ENCODE peak calls at places on chromosomes 7 and 10, in ten cellular contexts. One of them, this sample, is unnamed.

GRCh38 chr7:69078997-69079769 is 519.1 kb upstream of the AUTS2 start:
- DNase-seq in brain microvascular endothelial cell: no peak
- DNase-seq in GM04503: peak; percentile 49
- DNase-seq in stimulated activated CD4-positive, alpha-beta T cell treated with anti-CD3 and anti-CD28 coated beads, Interleukin-1b, Interleukin-23, amount 100 ng/mL, for 24 hours: no peak
- DNase-seq in RPMI7951: no peak
- DNase-seq in NCI-H1436 treated with DMSO at 0.1 percent for 48 hours: no peak
- DNase-seq in uterus: no peak
- DNase-seq in activated naive CD4-positive, alpha-beta T cell treated with anti-CD3 and anti-CD28 coated beads, Interleukin-2, amount 10 ng/mL, durations not matched to agents 7 days and 5 days: no peak
- DNase-seq in activated T-cell treated with anti-CD3 and anti-CD28 coated beads, Interleukin-2, amount 50 U/mL, for 4 hours: no peak
- DNase-seq in stimulated activated CD8-positive, alpha-beta memory T cell treated with anti-CD3 and anti-CD28 coated beads, Interleukin-15, amount 100 ng/mL, for 4 hours: no peak
- DNase-seq in this sample: no peak

GRCh38 chr10:393346-393745 is 258.1 kb downstream of the ZMYND11 start:
- DNase-seq in brain microvascular endothelial cell: no peak
- DNase-seq in GM04503: no peak
- DNase-seq in stimulated activated CD4-positive, alpha-beta T cell treated with anti-CD3 and anti-CD28 coated beads, Interleukin-1b, Interleukin-23, amount 100 ng/mL, for 24 hours: no peak
- DNase-seq in RPMI7951: no peak
- DNase-seq in NCI-H1436 treated with DMSO at 0.1 percent for 48 hours: no peak
- DNase-seq in uterus: no peak
- DNase-seq in activated naive CD4-positive, alpha-beta T cell treated with anti-CD3 and anti-CD28 coated beads, Interleukin-2, amount 10 ng/mL, durations not matched to agents 7 days and 5 days: no peak
- DNase-seq in activated T-cell treated with anti-CD3 and anti-CD28 coated beads, Interleukin-2, amount 50 U/mL, for 4 hours: no peak
- DNase-seq in stimulated activated CD8-positive, alpha-beta memory T cell treated with anti-CD3 and anti-CD28 coated beads, Interleukin-15, amount 100 ng/mL, for 4 hours: no peak
- DNase-seq in this sample: no peak

GRCh38 chr7:107167483-107168232 is 1.1 kb upstream of the HBP1 start:
- DNase-seq in brain microvascular endothelial cell: peak; percentile 72
- DNase-seq in GM04503: peak; percentile 45
- DNase-seq in stimulated activated CD4-positive, alpha-beta T cell treated with anti-CD3 and anti-CD28 coated beads, Interleukin-1b, Interleukin-23, amount 100 ng/mL, for 24 hours: peak; percentile 42
- DNase-seq in RPMI7951: peak; percentile 82
- DNase-seq in NCI-H1436 treated with DMSO at 0.1 percent for 48 hours: no peak
- DNase-seq in uterus: peak; percentile 81
- DNase-seq in activated naive CD4-positive, alpha-beta T cell treated with anti-CD3 and anti-CD28 coated beads, Interleukin-2, amount 10 ng/mL, durations not matched to agents 7 days and 5 days: no peak
- DNase-seq in activated T-cell treated with anti-CD3 and anti-CD28 coated beads, Interleukin-2, amount 50 U/mL, for 4 hours: peak; percentile 69
- DNase-seq in stimulated activated CD8-positive, alpha-beta memory T cell treated with anti-CD3 and anti-CD28 coated beads, Interleukin-15, amount 100 ng/mL, for 4 hours: no peak
- DNase-seq in this sample: no peak

GRCh38 chr10:21355591-21356011 is 169.9 kb downstream of the SKIDA1 start:
- DNase-seq in brain microvascular endothelial cell: no peak
- DNase-seq in GM04503: no peak
- DNase-seq in stimulated activated CD4-positive, alpha-beta T cell treated with anti-CD3 and anti-CD28 coated beads, Interleukin-1b, Interleukin-23, amount 100 ng/mL, for 24 hours: no peak
- DNase-seq in RPMI7951: no peak
- DNase-seq in NCI-H1436 treated with DMSO at 0.1 percent for 48 hours: no peak
- DNase-seq in uterus: no peak
- DNase-seq in activated naive CD4-positive, alpha-beta T cell treated with anti-CD3 and anti-CD28 coated beads, Interleukin-2, amount 10 ng/mL, durations not matched to agents 7 days and 5 days: no peak
- DNase-seq in activated T-cell treated with anti-CD3 and anti-CD28 coated beads, Interleukin-2, amount 50 U/mL, for 4 hours: no peak
- DNase-seq in stimulated activated CD8-positive, alpha-beta memory T cell treated with anti-CD3 and anti-CD28 coated beads, Interleukin-15, amount 100 ng/mL, for 4 hours: no peak
- DNase-seq in this sample: no peak

GRCh38 chr7:5177060-5177459 is 13.0 kb upstream of the WIPI2 start:
- DNase-seq in brain microvascular endothelial cell: peak; percentile 78
- DNase-seq in GM04503: no peak
- DNase-seq in stimulated activated CD4-positive, alpha-beta T cell treated with anti-CD3 and anti-CD28 coated beads, Interleukin-1b, Interleukin-23, amount 100 ng/mL, for 24 hours: no peak
- DNase-seq in RPMI7951: peak; percentile 91
- DNase-seq in NCI-H1436 treated with DMSO at 0.1 percent for 48 hours: no peak
- DNase-seq in uterus: peak; percentile 26
- DNase-seq in activated naive CD4-positive, alpha-beta T cell treated with anti-CD3 and anti-CD28 coated beads, Interleukin-2, amount 10 ng/mL, durations not matched to agents 7 days and 5 days: no peak
- DNase-seq in activated T-cell treated with anti-CD3 and anti-CD28 coated beads, Interleukin-2, amount 50 U/mL, for 4 hours: no peak
- DNase-seq in stimulated activated CD8-positive, alpha-beta memory T cell treated with anti-CD3 and anti-CD28 coated beads, Interleukin-15, amount 100 ng/mL, for 4 hours: no peak
- DNase-seq in this sample: no peak

GRCh38 chr7:7177044-7177517 is 5.3 kb upstream of the C1GALT1 start:
- DNase-seq in brain microvascular endothelial cell: peak; percentile 64
- DNase-seq in GM04503: no peak
- DNase-seq in stimulated activated CD4-positive, alpha-beta T cell treated with anti-CD3 and anti-CD28 coated beads, Interleukin-1b, Interleukin-23, amount 100 ng/mL, for 24 hours: no peak
- DNase-seq in RPMI7951: peak; percentile 94
- DNase-seq in NCI-H1436 treated with DMSO at 0.1 percent for 48 hours: no peak
- DNase-seq in uterus: no peak
- DNase-seq in activated naive CD4-positive, alpha-beta T cell treated with anti-CD3 and anti-CD28 coated beads, Interleukin-2, amount 10 ng/mL, durations not matched to agents 7 days and 5 days: no peak
- DNase-seq in activated T-cell treated with anti-CD3 and anti-CD28 coated beads, Interleukin-2, amount 50 U/mL, for 4 hours: no peak
- DNase-seq in stimulated activated CD8-positive, alpha-beta memory T cell treated with anti-CD3 and anti-CD28 coated beads, Interleukin-15, amount 100 ng/mL, for 4 hours: no peak
- DNase-seq in this sample: no peak

GRCh38 chr7:73983437-73984164 is 44.4 kb upstream of the ELN start:
- DNase-seq in brain microvascular endothelial cell: no peak
- DNase-seq in GM04503: no peak
- DNase-seq in stimulated activated CD4-positive, alpha-beta T cell treated with anti-CD3 and anti-CD28 coated beads, Interleukin-1b, Interleukin-23, amount 100 ng/mL, for 24 hours: no peak
- DNase-seq in RPMI7951: no peak
- DNase-seq in NCI-H1436 treated with DMSO at 0.1 percent for 48 hours: no peak
- DNase-seq in uterus: no peak
- DNase-seq in activated naive CD4-positive, alpha-beta T cell treated with anti-CD3 and anti-CD28 coated beads, Interleukin-2, amount 10 ng/mL, durations not matched to agents 7 days and 5 days: no peak
- DNase-seq in activated T-cell treated with anti-CD3 and anti-CD28 coated beads, Interleukin-2, amount 50 U/mL, for 4 hours: no peak
- DNase-seq in stimulated activated CD8-positive, alpha-beta memory T cell treated with anti-CD3 and anti-CD28 coated beads, Interleukin-15, amount 100 ng/mL, for 4 hours: no peak
- DNase-seq in this sample: no peak

GRCh38 chr10:79159141-79159619 is 90.4 kb downstream of the ZMIZ1 start:
- DNase-seq in brain microvascular endothelial cell: peak; percentile 71
- DNase-seq in GM04503: peak; percentile 66
- DNase-seq in stimulated activated CD4-positive, alpha-beta T cell treated with anti-CD3 and anti-CD28 coated beads, Interleukin-1b, Interleukin-23, amount 100 ng/mL, for 24 hours: no peak
- DNase-seq in RPMI7951: peak; percentile 65
- DNase-seq in NCI-H1436 treated with DMSO at 0.1 percent for 48 hours: no peak
- DNase-seq in uterus: peak; percentile 74
- DNase-seq in activated naive CD4-positive, alpha-beta T cell treated with anti-CD3 and anti-CD28 coated beads, Interleukin-2, amount 10 ng/mL, durations not matched to agents 7 days and 5 days: no peak
- DNase-seq in activated T-cell treated with anti-CD3 and anti-CD28 coated beads, Interleukin-2, amount 50 U/mL, for 4 hours: no peak
- DNase-seq in stimulated activated CD8-positive, alpha-beta memory T cell treated with anti-CD3 and anti-CD28 coated beads, Interleukin-15, amount 100 ng/mL, for 4 hours: no peak
- DNase-seq in this sample: no peak

GRCh38 chr7:39979406-39980073 is 29.5 kb downstream of the CDK13 start:
- DNase-seq in brain microvascular endothelial cell: no peak
- DNase-seq in GM04503: no peak
- DNase-seq in stimulated activated CD4-positive, alpha-beta T cell treated with anti-CD3 and anti-CD28 coated beads, Interleukin-1b, Interleukin-23, amount 100 ng/mL, for 24 hours: no peak
- DNase-seq in RPMI7951: no peak
- DNase-seq in NCI-H1436 treated with DMSO at 0.1 percent for 48 hours: no peak
- DNase-seq in uterus: no peak
- DNase-seq in activated naive CD4-positive, alpha-beta T cell treated with anti-CD3 and anti-CD28 coated beads, Interleukin-2, amount 10 ng/mL, durations not matched to agents 7 days and 5 days: peak; percentile 36
- DNase-seq in activated T-cell treated with anti-CD3 and anti-CD28 coated beads, Interleukin-2, amount 50 U/mL, for 4 hours: no peak
- DNase-seq in stimulated activated CD8-positive, alpha-beta memory T cell treated with anti-CD3 and anti-CD28 coated beads, Interleukin-15, amount 100 ng/mL, for 4 hours: no peak
- DNase-seq in this sample: no peak

GRCh38 chr10:83820033-83820432 is 319.3 kb upstream of the GHITM start:
- DNase-seq in brain microvascular endothelial cell: no peak
- DNase-seq in GM04503: no peak
- DNase-seq in stimulated activated CD4-positive, alpha-beta T cell treated with anti-CD3 and anti-CD28 coated beads, Interleukin-1b, Interleukin-23, amount 100 ng/mL, for 24 hours: no peak
- DNase-seq in RPMI7951: no peak
- DNase-seq in NCI-H1436 treated with DMSO at 0.1 percent for 48 hours: no peak
- DNase-seq in uterus: no peak
- DNase-seq in activated naive CD4-positive, alpha-beta T cell treated with anti-CD3 and anti-CD28 coated beads, Interleukin-2, amount 10 ng/mL, durations not matched to agents 7 days and 5 days: no peak
- DNase-seq in activated T-cell treated with anti-CD3 and anti-CD28 coated beads, Interleukin-2, amount 50 U/mL, for 4 hours: no peak
- DNase-seq in stimulated activated CD8-positive, alpha-beta memory T cell treated with anti-CD3 and anti-CD28 coated beads, Interleukin-15, amount 100 ng/mL, for 4 hours: no peak
- DNase-seq in this sample: no peak

GRCh38 chr7:42522227-42522991 is 285.4 kb upstream of the GLI3 start:
- DNase-seq in brain microvascular endothelial cell: peak; percentile 31
- DNase-seq in GM04503: no peak
- DNase-seq in stimulated activated CD4-positive, alpha-beta T cell treated with anti-CD3 and anti-CD28 coated beads, Interleukin-1b, Interleukin-23, amount 100 ng/mL, for 24 hours: no peak
- DNase-seq in RPMI7951: peak; percentile 70
- DNase-seq in NCI-H1436 treated with DMSO at 0.1 percent for 48 hours: no peak
- DNase-seq in uterus: no peak
- DNase-seq in activated naive CD4-positive, alpha-beta T cell treated with anti-CD3 and anti-CD28 coated beads, Interleukin-2, amount 10 ng/mL, durations not matched to agents 7 days and 5 days: no peak
- DNase-seq in activated T-cell treated with anti-CD3 and anti-CD28 coated beads, Interleukin-2, amount 50 U/mL, for 4 hours: no peak
- DNase-seq in stimulated activated CD8-positive, alpha-beta memory T cell treated with anti-CD3 and anti-CD28 coated beads, Interleukin-15, amount 100 ng/mL, for 4 hours: no peak
- DNase-seq in this sample: no peak

GRCh38 chr7:38002689-38003088 is 82.2 kb downstream of the EPDR1 start:
- DNase-seq in brain microvascular endothelial cell: no peak
- DNase-seq in GM04503: no peak
- DNase-seq in stimulated activated CD4-positive, alpha-beta T cell treated with anti-CD3 and anti-CD28 coated beads, Interleukin-1b, Interleukin-23, amount 100 ng/mL, for 24 hours: no peak
- DNase-seq in RPMI7951: no peak
- DNase-seq in NCI-H1436 treated with DMSO at 0.1 percent for 48 hours: no peak
- DNase-seq in uterus: no peak
- DNase-seq in activated naive CD4-positive, alpha-beta T cell treated with anti-CD3 and anti-CD28 coated beads, Interleukin-2, amount 10 ng/mL, durations not matched to agents 7 days and 5 days: no peak
- DNase-seq in activated T-cell treated with anti-CD3 and anti-CD28 coated beads, Interleukin-2, amount 50 U/mL, for 4 hours: no peak
- DNase-seq in stimulated activated CD8-positive, alpha-beta memory T cell treated with anti-CD3 and anti-CD28 coated beads, Interleukin-15, amount 100 ng/mL, for 4 hours: no peak
- DNase-seq in this sample: no peak

GRCh38 chr10:80260295-80261243 is 28.9 kb downstream of the MAT1A start:
- DNase-seq in brain microvascular endothelial cell: peak; percentile 27
- DNase-seq in GM04503: no peak
- DNase-seq in stimulated activated CD4-positive, alpha-beta T cell treated with anti-CD3 and anti-CD28 coated beads, Interleukin-1b, Interleukin-23, amount 100 ng/mL, for 24 hours: peak; percentile 10
- DNase-seq in RPMI7951: peak; percentile 12
- DNase-seq in NCI-H1436 treated with DMSO at 0.1 percent for 48 hours: no peak
- DNase-seq in uterus: no peak
- DNase-seq in activated naive CD4-positive, alpha-beta T cell treated with anti-CD3 and anti-CD28 coated beads, Interleukin-2, amount 10 ng/mL, durations not matched to agents 7 days and 5 days: peak; percentile 50
- DNase-seq in activated T-cell treated with anti-CD3 and anti-CD28 coated beads, Interleukin-2, amount 50 U/mL, for 4 hours: peak; percentile 16
- DNase-seq in stimulated activated CD8-positive, alpha-beta memory T cell treated with anti-CD3 and anti-CD28 coated beads, Interleukin-15, amount 100 ng/mL, for 4 hours: no peak
- DNase-seq in this sample: peak; percentile 55

GRCh38 chr7:111560773-111561658 is 1.3 kb downstream of the IMMP2L start:
- DNase-seq in brain microvascular endothelial cell: peak; percentile 48
- DNase-seq in GM04503: peak; percentile 3
- DNase-seq in stimulated activated CD4-positive, alpha-beta T cell treated with anti-CD3 and anti-CD28 coated beads, Interleukin-1b, Interleukin-23, amount 100 ng/mL, for 24 hours: no peak
- DNase-seq in RPMI7951: peak; percentile 52
- DNase-seq in NCI-H1436 treated with DMSO at 0.1 percent for 48 hours: no peak
- DNase-seq in uterus: no peak
- DNase-seq in activated naive CD4-positive, alpha-beta T cell treated with anti-CD3 and anti-CD28 coated beads, Interleukin-2, amount 10 ng/mL, durations not matched to agents 7 days and 5 days: no peak
- DNase-seq in activated T-cell treated with anti-CD3 and anti-CD28 coated beads, Interleukin-2, amount 50 U/mL, for 4 hours: no peak
- DNase-seq in stimulated activated CD8-positive, alpha-beta memory T cell treated with anti-CD3 and anti-CD28 coated beads, Interleukin-15, amount 100 ng/mL, for 4 hours: no peak
- DNase-seq in this sample: no peak

GRCh38 chr7:126339813-126340212 is 912.9 kb downstream of the GRM8 start:
- DNase-seq in brain microvascular endothelial cell: no peak
- DNase-seq in GM04503: no peak
- DNase-seq in stimulated activated CD4-positive, alpha-beta T cell treated with anti-CD3 and anti-CD28 coated beads, Interleukin-1b, Interleukin-23, amount 100 ng/mL, for 24 hours: no peak
- DNase-seq in RPMI7951: no peak
- DNase-seq in NCI-H1436 treated with DMSO at 0.1 percent for 48 hours: no peak
- DNase-seq in uterus: no peak
- DNase-seq in activated naive CD4-positive, alpha-beta T cell treated with anti-CD3 and anti-CD28 coated beads, Interleukin-2, amount 10 ng/mL, durations not matched to agents 7 days and 5 days: no peak
- DNase-seq in activated T-cell treated with anti-CD3 and anti-CD28 coated beads, Interleukin-2, amount 50 U/mL, for 4 hours: no peak
- DNase-seq in stimulated activated CD8-positive, alpha-beta memory T cell treated with anti-CD3 and anti-CD28 coated beads, Interleukin-15, amount 100 ng/mL, for 4 hours: no peak
- DNase-seq in this sample: no peak

GRCh38 chr7:28536259-28536658 is 123.9 kb downstream of the CREB5 start:
- DNase-seq in brain microvascular endothelial cell: peak; percentile 60
- DNase-seq in GM04503: no peak
- DNase-seq in stimulated activated CD4-positive, alpha-beta T cell treated with anti-CD3 and anti-CD28 coated beads, Interleukin-1b, Interleukin-23, amount 100 ng/mL, for 24 hours: no peak
- DNase-seq in RPMI7951: no peak
- DNase-seq in NCI-H1436 treated with DMSO at 0.1 percent for 48 hours: no peak
- DNase-seq in uterus: peak; percentile 69
- DNase-seq in activated naive CD4-positive, alpha-beta T cell treated with anti-CD3 and anti-CD28 coated beads, Interleukin-2, amount 10 ng/mL, durations not matched to agents 7 days and 5 days: no peak
- DNase-seq in activated T-cell treated with anti-CD3 and anti-CD28 coated beads, Interleukin-2, amount 50 U/mL, for 4 hours: no peak
- DNase-seq in stimulated activated CD8-positive, alpha-beta memory T cell treated with anti-CD3 and anti-CD28 coated beads, Interleukin-15, amount 100 ng/mL, for 4 hours: no peak
- DNase-seq in this sample: no peak

GRCh38 chr7:114819629-114820362 is 102.1 kb upstream of the MDFIC start:
- DNase-seq in brain microvascular endothelial cell: peak; percentile 93
- DNase-seq in GM04503: peak; percentile 97
- DNase-seq in stimulated activated CD4-positive, alpha-beta T cell treated with anti-CD3 and anti-CD28 coated beads, Interleukin-1b, Interleukin-23, amount 100 ng/mL, for 24 hours: no peak
- DNase-seq in RPMI7951: peak; percentile 96
- DNase-seq in NCI-H1436 treated with DMSO at 0.1 percent for 48 hours: no peak
- DNase-seq in uterus: peak; percentile 41
- DNase-seq in activated naive CD4-positive, alpha-beta T cell treated with anti-CD3 and anti-CD28 coated beads, Interleukin-2, amount 10 ng/mL, durations not matched to agents 7 days and 5 days: no peak
- DNase-seq in activated T-cell treated with anti-CD3 and anti-CD28 coated beads, Interleukin-2, amount 50 U/mL, for 4 hours: no peak
- DNase-seq in stimulated activated CD8-positive, alpha-beta memory T cell treated with anti-CD3 and anti-CD28 coated beads, Interleukin-15, amount 100 ng/mL, for 4 hours: no peak
- DNase-seq in this sample: no peak

GRCh38 chr7:118080947-118081346 is 103.0 kb upstream of the LSM8 start:
- DNase-seq in brain microvascular endothelial cell: peak; percentile 90
- DNase-seq in GM04503: no peak
- DNase-seq in stimulated activated CD4-positive, alpha-beta T cell treated with anti-CD3 and anti-CD28 coated beads, Interleukin-1b, Interleukin-23, amount 100 ng/mL, for 24 hours: peak; percentile 4
- DNase-seq in RPMI7951: peak; percentile 74
- DNase-seq in NCI-H1436 treated with DMSO at 0.1 percent for 48 hours: no peak
- DNase-seq in uterus: peak; percentile 29
- DNase-seq in activated naive CD4-positive, alpha-beta T cell treated with anti-CD3 and anti-CD28 coated beads, Interleukin-2, amount 10 ng/mL, durations not matched to agents 7 days and 5 days: no peak
- DNase-seq in activated T-cell treated with anti-CD3 and anti-CD28 coated beads, Interleukin-2, amount 50 U/mL, for 4 hours: no peak
- DNase-seq in stimulated activated CD8-positive, alpha-beta memory T cell treated with anti-CD3 and anti-CD28 coated beads, Interleukin-15, amount 100 ng/mL, for 4 hours: no peak
- DNase-seq in this sample: no peak

GRCh38 chr10:48811461-48811860 is 126.8 kb downstream of the WDFY4 start:
- DNase-seq in brain microvascular endothelial cell: no peak
- DNase-seq in GM04503: no peak
- DNase-seq in stimulated activated CD4-positive, alpha-beta T cell treated with anti-CD3 and anti-CD28 coated beads, Interleukin-1b, Interleukin-23, amount 100 ng/mL, for 24 hours: no peak
- DNase-seq in RPMI7951: no peak
- DNase-seq in NCI-H1436 treated with DMSO at 0.1 percent for 48 hours: no peak
- DNase-seq in uterus: no peak
- DNase-seq in activated naive CD4-positive, alpha-beta T cell treated with anti-CD3 and anti-CD28 coated beads, Interleukin-2, amount 10 ng/mL, durations not matched to agents 7 days and 5 days: no peak
- DNase-seq in activated T-cell treated with anti-CD3 and anti-CD28 coated beads, Interleukin-2, amount 50 U/mL, for 4 hours: no peak
- DNase-seq in stimulated activated CD8-positive, alpha-beta memory T cell treated with anti-CD3 and anti-CD28 coated beads, Interleukin-15, amount 100 ng/mL, for 4 hours: no peak
- DNase-seq in this sample: no peak

GRCh38 chr10:108132303-108132702 is 967.8 kb upstream of the SORCS1 start:
- DNase-seq in brain microvascular endothelial cell: no peak
- DNase-seq in GM04503: no peak
- DNase-seq in stimulated activated CD4-positive, alpha-beta T cell treated with anti-CD3 and anti-CD28 coated beads, Interleukin-1b, Interleukin-23, amount 100 ng/mL, for 24 hours: no peak
- DNase-seq in RPMI7951: peak; percentile 61
- DNase-seq in NCI-H1436 treated with DMSO at 0.1 percent for 48 hours: no peak
- DNase-seq in uterus: no peak
- DNase-seq in activated naive CD4-positive, alpha-beta T cell treated with anti-CD3 and anti-CD28 coated beads, Interleukin-2, amount 10 ng/mL, durations not matched to agents 7 days and 5 days: no peak
- DNase-seq in activated T-cell treated with anti-CD3 and anti-CD28 coated beads, Interleukin-2, amount 50 U/mL, for 4 hours: no peak
- DNase-seq in stimulated activated CD8-positive, alpha-beta memory T cell treated with anti-CD3 and anti-CD28 coated beads, Interleukin-15, amount 100 ng/mL, for 4 hours: no peak
- DNase-seq in this sample: no peak

GRCh38 chr10:44640429-44640828 is 255.5 kb upstream of the CXCL12 start:
- DNase-seq in brain microvascular endothelial cell: no peak
- DNase-seq in GM04503: no peak
- DNase-seq in stimulated activated CD4-positive, alpha-beta T cell treated with anti-CD3 and anti-CD28 coated beads, Interleukin-1b, Interleukin-23, amount 100 ng/mL, for 24 hours: no peak
- DNase-seq in RPMI7951: no peak
- DNase-seq in NCI-H1436 treated with DMSO at 0.1 percent for 48 hours: no peak
- DNase-seq in uterus: no peak
- DNase-seq in activated naive CD4-positive, alpha-beta T cell treated with anti-CD3 and anti-CD28 coated beads, Interleukin-2, amount 10 ng/mL, durations not matched to agents 7 days and 5 days: no peak
- DNase-seq in activated T-cell treated with anti-CD3 and anti-CD28 coated beads, Interleukin-2, amount 50 U/mL, for 4 hours: no peak
- DNase-seq in stimulated activated CD8-positive, alpha-beta memory T cell treated with anti-CD3 and anti-CD28 coated beads, Interleukin-15, amount 100 ng/mL, for 4 hours: no peak
- DNase-seq in this sample: no peak

GRCh38 chr10:116866987-116867595 is 17.8 kb downstream of the ENO4 start:
- DNase-seq in brain microvascular endothelial cell: peak; percentile 10
- DNase-seq in GM04503: no peak
- DNase-seq in stimulated activated CD4-positive, alpha-beta T cell treated with anti-CD3 and anti-CD28 coated beads, Interleukin-1b, Interleukin-23, amount 100 ng/mL, for 24 hours: no peak
- DNase-seq in RPMI7951: peak; percentile 8
- DNase-seq in NCI-H1436 treated with DMSO at 0.1 percent for 48 hours: no peak
- DNase-seq in uterus: no peak
- DNase-seq in activated naive CD4-positive, alpha-beta T cell treated with anti-CD3 and anti-CD28 coated beads, Interleukin-2, amount 10 ng/mL, durations not matched to agents 7 days and 5 days: no peak
- DNase-seq in activated T-cell treated with anti-CD3 and anti-CD28 coated beads, Interleukin-2, amount 50 U/mL, for 4 hours: no peak
- DNase-seq in stimulated activated CD8-positive, alpha-beta memory T cell treated with anti-CD3 and anti-CD28 coated beads, Interleukin-15, amount 100 ng/mL, for 4 hours: no peak
- DNase-seq in this sample: no peak

GRCh38 chr10:7697304-7697822 is 5.8 kb upstream of the ITIH2 start:
- DNase-seq in brain microvascular endothelial cell: no peak
- DNase-seq in GM04503: no peak
- DNase-seq in stimulated activated CD4-positive, alpha-beta T cell treated with anti-CD3 and anti-CD28 coated beads, Interleukin-1b, Interleukin-23, amount 100 ng/mL, for 24 hours: no peak
- DNase-seq in RPMI7951: no peak
- DNase-seq in NCI-H1436 treated with DMSO at 0.1 percent for 48 hours: no peak
- DNase-seq in uterus: no peak
- DNase-seq in activated naive CD4-positive, alpha-beta T cell treated with anti-CD3 and anti-CD28 coated beads, Interleukin-2, amount 10 ng/mL, durations not matched to agents 7 days and 5 days: no peak
- DNase-seq in activated T-cell treated with anti-CD3 and anti-CD28 coated beads, Interleukin-2, amount 50 U/mL, for 4 hours: no peak
- DNase-seq in stimulated activated CD8-positive, alpha-beta memory T cell treated with anti-CD3 and anti-CD28 coated beads, Interleukin-15, amount 100 ng/mL, for 4 hours: no peak
- DNase-seq in this sample: no peak

GRCh38 chr10:14880201-14880600 is 1.5 kb downstream of the SUV39H2 start:
- DNase-seq in brain microvascular endothelial cell: no peak
- DNase-seq in GM04503: no peak
- DNase-seq in stimulated activated CD4-positive, alpha-beta T cell treated with anti-CD3 and anti-CD28 coated beads, Interleukin-1b, Interleukin-23, amount 100 ng/mL, for 24 hours: no peak
- DNase-seq in RPMI7951: no peak
- DNase-seq in NCI-H1436 treated with DMSO at 0.1 percent for 48 hours: no peak
- DNase-seq in uterus: no peak
- DNase-seq in activated naive CD4-positive, alpha-beta T cell treated with anti-CD3 and anti-CD28 coated beads, Interleukin-2, amount 10 ng/mL, durations not matched to agents 7 days and 5 days: no peak
- DNase-seq in activated T-cell treated with anti-CD3 and anti-CD28 coated beads, Interleukin-2, amount 50 U/mL, for 4 hours: no peak
- DNase-seq in stimulated activated CD8-positive, alpha-beta memory T cell treated with anti-CD3 and anti-CD28 coated beads, Interleukin-15, amount 100 ng/mL, for 4 hours: no peak
- DNase-seq in this sample: no peak

GRCh38 chr10:27197980-27198645 is 42.5 kb downstream of the ACBD5 start:
- DNase-seq in brain microvascular endothelial cell: no peak
- DNase-seq in GM04503: no peak
- DNase-seq in stimulated activated CD4-positive, alpha-beta T cell treated with anti-CD3 and anti-CD28 coated beads, Interleukin-1b, Interleukin-23, amount 100 ng/mL, for 24 hours: no peak
- DNase-seq in RPMI7951: no peak
- DNase-seq in NCI-H1436 treated with DMSO at 0.1 percent for 48 hours: no peak
- DNase-seq in uterus: no peak
- DNase-seq in activated naive CD4-positive, alpha-beta T cell treated with anti-CD3 and anti-CD28 coated beads, Interleukin-2, amount 10 ng/mL, durations not matched to agents 7 days and 5 days: no peak
- DNase-seq in activated T-cell treated with anti-CD3 and anti-CD28 coated beads, Interleukin-2, amount 50 U/mL, for 4 hours: no peak
- DNase-seq in stimulated activated CD8-positive, alpha-beta memory T cell treated with anti-CD3 and anti-CD28 coated beads, Interleukin-15, amount 100 ng/mL, for 4 hours: no peak
- DNase-seq in this sample: no peak

GRCh38 chr7:99352247-99352646 is 22.3 kb upstream of the ARPC1B start:
- DNase-seq in brain microvascular endothelial cell: no peak
- DNase-seq in GM04503: no peak
- DNase-seq in stimulated activated CD4-positive, alpha-beta T cell treated with anti-CD3 and anti-CD28 coated beads, Interleukin-1b, Interleukin-23, amount 100 ng/mL, for 24 hours: no peak
- DNase-seq in RPMI7951: no peak
- DNase-seq in NCI-H1436 treated with DMSO at 0.1 percent for 48 hours: no peak
- DNase-seq in uterus: no peak
- DNase-seq in activated naive CD4-positive, alpha-beta T cell treated with anti-CD3 and anti-CD28 coated beads, Interleukin-2, amount 10 ng/mL, durations not matched to agents 7 days and 5 days: no peak
- DNase-seq in activated T-cell treated with anti-CD3 and anti-CD28 coated beads, Interleukin-2, amount 50 U/mL, for 4 hours: no peak
- DNase-seq in stimulated activated CD8-positive, alpha-beta memory T cell treated with anti-CD3 and anti-CD28 coated beads, Interleukin-15, amount 100 ng/mL, for 4 hours: no peak
- DNase-seq in this sample: no peak

GRCh38 chr10:102504179-102504975 is 605 bp downstream of the SUFU start:
- DNase-seq in brain microvascular endothelial cell: no peak
- DNase-seq in GM04503: no peak
- DNase-seq in stimulated activated CD4-positive, alpha-beta T cell treated with anti-CD3 and anti-CD28 coated beads, Interleukin-1b, Interleukin-23, amount 100 ng/mL, for 24 hours: no peak
- DNase-seq in RPMI7951: peak; percentile 27
- DNase-seq in NCI-H1436 treated with DMSO at 0.1 percent for 48 hours: no peak
- DNase-seq in uterus: peak; percentile 43
- DNase-seq in activated naive CD4-positive, alpha-beta T cell treated with anti-CD3 and anti-CD28 coated beads, Interleukin-2, amount 10 ng/mL, durations not matched to agents 7 days and 5 days: peak; percentile 53
- DNase-seq in activated T-cell treated with anti-CD3 and anti-CD28 coated beads, Interleukin-2, amount 50 U/mL, for 4 hours: peak; percentile 12
- DNase-seq in stimulated activated CD8-positive, alpha-beta memory T cell treated with anti-CD3 and anti-CD28 coated beads, Interleukin-15, amount 100 ng/mL, for 4 hours: no peak
- DNase-seq in this sample: peak; percentile 75

GRCh38 chr10:24215193-24215592 is 6.3 kb downstream of the KIAA1217 start:
- DNase-seq in brain microvascular endothelial cell: no peak
- DNase-seq in GM04503: no peak
- DNase-seq in stimulated activated CD4-positive, alpha-beta T cell treated with anti-CD3 and anti-CD28 coated beads, Interleukin-1b, Interleukin-23, amount 100 ng/mL, for 24 hours: no peak
- DNase-seq in RPMI7951: no peak
- DNase-seq in NCI-H1436 treated with DMSO at 0.1 percent for 48 hours: no peak
- DNase-seq in uterus: no peak
- DNase-seq in activated naive CD4-positive, alpha-beta T cell treated with anti-CD3 and anti-CD28 coated beads, Interleukin-2, amount 10 ng/mL, durations not matched to agents 7 days and 5 days: no peak
- DNase-seq in activated T-cell treated with anti-CD3 and anti-CD28 coated beads, Interleukin-2, amount 50 U/mL, for 4 hours: no peak
- DNase-seq in stimulated activated CD8-positive, alpha-beta memory T cell treated with anti-CD3 and anti-CD28 coated beads, Interleukin-15, amount 100 ng/mL, for 4 hours: no peak
- DNase-seq in this sample: no peak

This sample was measured in mesothelial cell of epicardium.